ENCODE peak calls at places on chromosomes 3 and 15, in eight cellular contexts. M is SJSA1; A is CD4-positive, CD25-positive, alpha-beta regulatory T cell; C is fibroblast of lung; H is IMR-90; O is AG04450; E is lower lobe of right lung; Q is HepG2. P is an unnamed sample. For H3K27me3, the result is how much of the 10 kb centered on the place peaks cover.

GRCh38 chr3:169923189-169923588 is 11.8 kb downstream of the SAMD7 start:
- DNase-seq in E (no peak), O (no peak), H (no peak), M (no peak), A (no peak), C (peak), Q (peak), P (no peak)

GRCh38 chr3:41768363-41768762 is 193.5 kb downstream of the ULK4 start:
- DNase-seq in E (no peak), C (no peak), O (no peak), H (no peak), M (no peak), Q (no peak), A (no peak), P (no peak)

GRCh38 chr3:31462050-31462569 is 70.6 kb upstream of the STT3B start:
- DNase-seq in A (no peak), O (no peak), M (no peak), E (no peak), H (no peak), C (no peak), Q (peak), P (no peak)

GRCh38 chr3:46277476-46277875 is 35.2 kb downstream of the CCR3 start:
- DNase-seq in A (no peak), Q (no peak), E (no peak), H (no peak), O (no peak), M (no peak), C (no peak), P (no peak)

GRCh38 chr15:40489274-40490175 is 18.7 kb downstream of the CHST14 start:
- DNase-seq in C (no peak), E (no peak), M (no peak), O (no peak), A (no peak), Q (no peak), H (no peak), P (no peak)

GRCh38 chr3:46006243-46006642 is 10.6 kb upstream of the FYCO1 start:
- DNase-seq in Q (no peak), H (no peak), A (no peak), E (no peak), C (no peak), O (no peak), M (no peak), P (no peak)

GRCh38 chr15:58528197-58528870 is 96.5 kb downstream of the LIPC start:
- DNase-seq in O (no peak), H (peak), C (peak), M (no peak), E (no peak), Q (peak), A (no peak), P (no peak)

GRCh38 chr3:17258823-17259436 is 374.2 kb downstream of the PLCL2 start:
- DNase-seq in O (peak), Q (peak), M (no peak), A (peak), E (no peak), H (peak), C (peak), P (peak)

GRCh38 chr3:9803494-9803893 is 6.6 kb upstream of the TTLL3 start:
- DNase-seq in M (no peak), A (no peak), O (no peak), C (no peak), E (no peak), Q (no peak), H (no peak), P (no peak)

GRCh38 chr15:28989239-28989830 is 103.6 kb downstream of the APBA2 start:
- DNase-seq in Q (no peak), A (no peak), M (peak), E (no peak), C (no peak), H (peak), O (no peak), P (peak)

GRCh38 chr15:42059661-42060476 is 34.5 kb downstream of the PLA2G4D start:
- DNase-seq in A (peak), C (peak), E (no peak), H (peak), M (no peak), O (no peak), Q (peak), P (peak)

GRCh38 chr3:5149306-5149880 is 27.3 kb downstream of the ARL8B start:
- DNase-seq in E (no peak), A (no peak), O (no peak), M (no peak), H (no peak), C (no peak), Q (no peak), P (no peak)

GRCh38 chr15:67164401-67164791 is 90.1 kb downstream of the AAGAB start:
- DNase-seq in O (no peak), H (no peak), E (peak), M (no peak), Q (no peak), C (peak), A (no peak), P (no peak)

GRCh38 chr3:23728651-23729117 is 77.1 kb upstream of the UBE2E1 start:
- DNase-seq in E (no peak), Q (no peak), M (peak), C (peak), H (peak), A (no peak), O (no peak), P (peak)

GRCh38 chr3:65173841-65174240 is 486.0 kb upstream of the ADAMTS9 start:
- DNase-seq in M (no peak), E (no peak), H (no peak), O (no peak), Q (no peak), C (peak), A (no peak), P (no peak)

GRCh38 chr3:57670543-57670942 is 22.3 kb downstream of the DENND6A start:
- DNase-seq in O (no peak), Q (no peak), A (no peak), M (no peak), E (no peak), C (no peak), H (no peak), P (no peak)

GRCh38 chr3:40521254-40521653 is 3.5 kb upstream of the ZNF621 start:
- DNase-seq in M (no peak), Q (no peak), C (no peak), O (no peak), A (no peak), H (no peak), E (no peak), P (no peak)

GRCh38 chr15:100372695-100373036 is 30.9 kb upstream of the ADAMTS17 start:
- DNase-seq in E (no peak), H (no peak), O (no peak), A (no peak), M (no peak), C (no peak), Q (no peak), P (no peak)

GRCh38 chr3:30311781-30312180 is 294.6 kb upstream of the TGFBR2 start:
- DNase-seq in M (no peak), A (no peak), C (no peak), O (no peak), E (peak), H (no peak), Q (no peak), P (no peak)

GRCh38 chr15:76222159-76222558 is 89.1 kb downstream of the ETFA start:
- DNase-seq in E (no peak), H (no peak), M (no peak), C (no peak), O (no peak), A (no peak), Q (no peak), P (no peak)

GRCh38 chr3:30186741-30187219 is 419.6 kb upstream of the TGFBR2 start:
- DNase-seq in C (no peak), O (no peak), A (no peak), M (no peak), H (no peak), E (no peak), Q (no peak), P (no peak)

GRCh38 chr3:126321490-126321889 is 35.7 kb downstream of the KLF15 start:
- DNase-seq in O (no peak), A (no peak), C (no peak), H (no peak), M (no peak), E (no peak), Q (no peak), P (no peak)

GRCh38 chr15:83570756-83571155 is 83.2 kb upstream of the ADAMTSL3 start:
- DNase-seq in O (no peak), M (no peak), H (no peak), E (no peak), Q (no peak), C (no peak), A (no peak), P (no peak)

GRCh38 chr15:53962646-53963561 is 15.3 kb upstream of the UNC13C start:
- DNase-seq in H (no peak), E (peak), O (no peak), C (no peak), M (no peak), Q (peak), A (no peak), P (peak)

GRCh38 chr15:66096711-66097058 is 156.9 kb downstream of the MEGF11 start:
- DNase-seq in A (no peak), H (no peak), M (no peak), Q (no peak), E (no peak), C (no peak), O (no peak), P (no peak)
- H3K27me3 ChIP-seq in A (under half), H (half or more), M (under half), Q (under half), E (under half), C (under half), O (under half), P (under half)

GRCh38 chr3:101377209-101377608 is 56.8 kb upstream of the IMPG2 start:
- DNase-seq in A (no peak), C (peak), O (no peak), Q (no peak), E (no peak), M (no peak), H (peak), P (no peak)

GRCh38 chr3:101381809-101382208 is 61.4 kb upstream of the IMPG2 start:
- DNase-seq in M (no peak), H (peak), A (no peak), E (no peak), O (no peak), C (peak), Q (peak), P (peak)

GRCh38 chr3:101377796-101378195 is 57.4 kb upstream of the IMPG2 start:
- DNase-seq in M (no peak), C (peak), E (no peak), Q (no peak), A (no peak), H (peak), O (no peak), P (no peak)

GRCh38 chr3:101383156-101383575 is 62.8 kb upstream of the IMPG2 start:
- DNase-seq in H (peak), E (no peak), M (no peak), O (peak), C (peak), Q (no peak), A (no peak), P (peak)

GRCh38 chr3:101379695-101380376 is 59.5 kb upstream of the IMPG2 start:
- DNase-seq in H (no peak), M (no peak), E (no peak), Q (no peak), A (no peak), O (no peak), C (no peak), P (no peak)
- H3K27me3 ChIP-seq in H (under half), M (under half), E (under half), Q (under half), A (under half), O (under half), C (under half), P (under half)

GRCh38 chr15:69971771-69972170 is 125.9 kb downstream of the TLE3 start:
- DNase-seq in Q (no peak), O (no peak), A (no peak), H (no peak), C (no peak), E (no peak), M (no peak), P (no peak)

GRCh38 chr15:69974321-69974720 is 123.4 kb downstream of the TLE3 start:
- DNase-seq in C (no peak), A (no peak), E (no peak), Q (no peak), H (no peak), O (no peak), M (no peak), P (no peak)

GRCh38 chr15:69976366-69976994 is 121.2 kb downstream of the TLE3 start:
- DNase-seq in A (no peak), M (no peak), E (no peak), C (peak), O (no peak), H (peak), Q (peak), P (peak)

GRCh38 chr15:69972436-69972835 is 125.3 kb downstream of the TLE3 start:
- DNase-seq in C (no peak), H (no peak), O (no peak), Q (no peak), A (no peak), M (no peak), E (no peak), P (no peak)

GRCh38 chr15:69973102-69973714 is 124.5 kb downstream of the TLE3 start:
- DNase-seq in A (no peak), H (peak), M (no peak), C (peak), Q (peak), E (no peak), O (no peak), P (peak)
- H3K27me3 ChIP-seq in A (under half), H (under half), M (under half), C (under half), Q (under half), E (under half), O (under half), P (under half)

GRCh38 chr3:129979891-129980290 is 5.4 kb downstream of the TRH start:
- DNase-seq in O (no peak), H (no peak), C (no peak), E (no peak), M (no peak), Q (no peak), A (no peak), P (no peak)
- H3K27me3 ChIP-seq in O (half or more), H (half or more), C (under half), E (under half), M (under half), Q (under half), A (under half), P (half or more)